ENCODE peak calls at places on chromosomes 4 and X, in seven cellular contexts. One of them, this sample, is unnamed.
A peak's percentile ranks its signal among the peaks of the same experiment; 100 is the strongest.

GRCh38 chr4:94519019-94519418 is 67.3 kb downstream of the PDLIM5 start:
- DNase-seq in activated CD4-positive, alpha-beta T cell treated with anti-CD3 and anti-CD28 coated beads, Interleukin-2, amount 50 U/mL, for 24 hours: no peak
- DNase-seq in GM13977: no peak
- DNase-seq in HT1080: no peak
- DNase-seq in uterus: no peak
- DNase-seq in CD8-positive, alpha-beta memory T cell: no peak
- DNase-seq in activated CD8-positive, alpha-beta memory T cell treated with anti-CD3 and anti-CD28 coated beads for 48 hours: no peak
- DNase-seq in this sample: no peak

GRCh38 chrX:36898301-36898700 is 109.9 kb upstream of the FAM47C start:
- DNase-seq in GM13977: peak; percentile 5
- DNase-seq in uterus: no peak
- DNase-seq in HT1080: no peak
- DNase-seq in CD8-positive, alpha-beta memory T cell: no peak
- DNase-seq in activated CD4-positive, alpha-beta T cell treated with anti-CD3 and anti-CD28 coated beads, Interleukin-2, amount 50 U/mL, for 24 hours: no peak
- DNase-seq in activated CD8-positive, alpha-beta memory T cell treated with anti-CD3 and anti-CD28 coated beads for 48 hours: no peak
- DNase-seq in this sample: no peak

GRCh38 chr4:107519057-107519456 is 201.0 kb downstream of the PAPSS1 start:
- DNase-seq in activated CD4-positive, alpha-beta T cell treated with anti-CD3 and anti-CD28 coated beads, Interleukin-2, amount 50 U/mL, for 24 hours: no peak
- DNase-seq in CD8-positive, alpha-beta memory T cell: no peak
- DNase-seq in activated CD8-positive, alpha-beta memory T cell treated with anti-CD3 and anti-CD28 coated beads for 48 hours: no peak
- DNase-seq in uterus: no peak
- DNase-seq in HT1080: peak; percentile 13
- DNase-seq in GM13977: no peak
- DNase-seq in this sample: no peak

GRCh38 chrX:120358687-120359086 is 3.2 kb upstream of the ATP1B4 start:
- DNase-seq in uterus: no peak
- DNase-seq in CD8-positive, alpha-beta memory T cell: no peak
- DNase-seq in GM13977: no peak
- DNase-seq in activated CD8-positive, alpha-beta memory T cell treated with anti-CD3 and anti-CD28 coated beads for 48 hours: peak; percentile 7
- DNase-seq in activated CD4-positive, alpha-beta T cell treated with anti-CD3 and anti-CD28 coated beads, Interleukin-2, amount 50 U/mL, for 24 hours: peak; percentile 4
- DNase-seq in HT1080: peak; percentile 68
- DNase-seq in this sample: no peak

GRCh38 chr4:73053076-73053475 is 16.4 kb downstream of the COX18 start:
- DNase-seq in activated CD4-positive, alpha-beta T cell treated with anti-CD3 and anti-CD28 coated beads, Interleukin-2, amount 50 U/mL, for 24 hours: no peak
- DNase-seq in GM13977: no peak
- DNase-seq in CD8-positive, alpha-beta memory T cell: no peak
- DNase-seq in uterus: no peak
- DNase-seq in activated CD8-positive, alpha-beta memory T cell treated with anti-CD3 and anti-CD28 coated beads for 48 hours: no peak
- DNase-seq in HT1080: no peak
- DNase-seq in this sample: no peak

GRCh38 chr4:52997132-52997416 is 135.0 kb downstream of the RASL11B start:
- DNase-seq in uterus: no peak
- DNase-seq in activated CD4-positive, alpha-beta T cell treated with anti-CD3 and anti-CD28 coated beads, Interleukin-2, amount 50 U/mL, for 24 hours: no peak
- DNase-seq in HT1080: no peak
- DNase-seq in CD8-positive, alpha-beta memory T cell: no peak
- DNase-seq in GM13977: no peak
- DNase-seq in activated CD8-positive, alpha-beta memory T cell treated with anti-CD3 and anti-CD28 coated beads for 48 hours: no peak
- DNase-seq in this sample: no peak

GRCh38 chrX:13533726-13534125 is 35.7 kb upstream of the EGFL6 start:
- DNase-seq in CD8-positive, alpha-beta memory T cell: no peak
- DNase-seq in activated CD4-positive, alpha-beta T cell treated with anti-CD3 and anti-CD28 coated beads, Interleukin-2, amount 50 U/mL, for 24 hours: no peak
- DNase-seq in GM13977: no peak
- DNase-seq in uterus: no peak
- DNase-seq in HT1080: peak; percentile 67
- DNase-seq in activated CD8-positive, alpha-beta memory T cell treated with anti-CD3 and anti-CD28 coated beads for 48 hours: no peak
- DNase-seq in this sample: no peak

GRCh38 chr4:155220025-155220424 is 11.6 kb downstream of the NPY2R start:
- DNase-seq in HT1080: no peak
- DNase-seq in uterus: no peak
- DNase-seq in GM13977: no peak
- DNase-seq in activated CD8-positive, alpha-beta memory T cell treated with anti-CD3 and anti-CD28 coated beads for 48 hours: no peak
- DNase-seq in CD8-positive, alpha-beta memory T cell: no peak
- DNase-seq in activated CD4-positive, alpha-beta T cell treated with anti-CD3 and anti-CD28 coated beads, Interleukin-2, amount 50 U/mL, for 24 hours: no peak
- DNase-seq in this sample: no peak

GRCh38 chr4:46975841-46976551 is 17.4 kb downstream of the GABRA4 start:
- DNase-seq in HT1080: no peak
- DNase-seq in uterus: no peak
- DNase-seq in activated CD8-positive, alpha-beta memory T cell treated with anti-CD3 and anti-CD28 coated beads for 48 hours: no peak
- DNase-seq in activated CD4-positive, alpha-beta T cell treated with anti-CD3 and anti-CD28 coated beads, Interleukin-2, amount 50 U/mL, for 24 hours: no peak
- DNase-seq in CD8-positive, alpha-beta memory T cell: no peak
- DNase-seq in GM13977: no peak
- DNase-seq in this sample: no peak

GRCh38 chr4:20778896-20779295 is 78.6 kb downstream of the PACRGL start:
- DNase-seq in uterus: no peak
- DNase-seq in HT1080: peak; percentile 2
- DNase-seq in CD8-positive, alpha-beta memory T cell: no peak
- DNase-seq in GM13977: no peak
- DNase-seq in activated CD4-positive, alpha-beta T cell treated with anti-CD3 and anti-CD28 coated beads, Interleukin-2, amount 50 U/mL, for 24 hours: no peak
- DNase-seq in activated CD8-positive, alpha-beta memory T cell treated with anti-CD3 and anti-CD28 coated beads for 48 hours: no peak
- DNase-seq in this sample: no peak

GRCh38 chr4:144872508-144873293 is 225.3 kb downstream of the ANAPC10 start:
- DNase-seq in activated CD4-positive, alpha-beta T cell treated with anti-CD3 and anti-CD28 coated beads, Interleukin-2, amount 50 U/mL, for 24 hours: no peak
- DNase-seq in uterus: no peak
- DNase-seq in HT1080: no peak
- DNase-seq in GM13977: no peak
- DNase-seq in activated CD8-positive, alpha-beta memory T cell treated with anti-CD3 and anti-CD28 coated beads for 48 hours: no peak
- DNase-seq in CD8-positive, alpha-beta memory T cell: no peak
- DNase-seq in this sample: no peak

GRCh38 chr4:75037253-75037652 is 104.3 kb downstream of the PARM1 start:
- DNase-seq in GM13977: no peak
- DNase-seq in CD8-positive, alpha-beta memory T cell: no peak
- DNase-seq in HT1080: no peak
- DNase-seq in activated CD8-positive, alpha-beta memory T cell treated with anti-CD3 and anti-CD28 coated beads for 48 hours: no peak
- DNase-seq in uterus: no peak
- DNase-seq in activated CD4-positive, alpha-beta T cell treated with anti-CD3 and anti-CD28 coated beads, Interleukin-2, amount 50 U/mL, for 24 hours: no peak
- DNase-seq in this sample: no peak

GRCh38 chrX:45748443-45748842 is 547.8 kb upstream of the DIPK2B start:
- DNase-seq in uterus: no peak
- DNase-seq in HT1080: peak; percentile 40
- DNase-seq in activated CD8-positive, alpha-beta memory T cell treated with anti-CD3 and anti-CD28 coated beads for 48 hours: no peak
- DNase-seq in CD8-positive, alpha-beta memory T cell: no peak
- DNase-seq in GM13977: no peak
- DNase-seq in activated CD4-positive, alpha-beta T cell treated with anti-CD3 and anti-CD28 coated beads, Interleukin-2, amount 50 U/mL, for 24 hours: no peak
- DNase-seq in this sample: no peak

GRCh38 chrX:45781901-45782553 is 581.4 kb upstream of the DIPK2B start:
- DNase-seq in GM13977: no peak
- DNase-seq in HT1080: peak; percentile 76
- DNase-seq in activated CD8-positive, alpha-beta memory T cell treated with anti-CD3 and anti-CD28 coated beads for 48 hours: no peak
- DNase-seq in uterus: no peak
- DNase-seq in CD8-positive, alpha-beta memory T cell: no peak
- DNase-seq in activated CD4-positive, alpha-beta T cell treated with anti-CD3 and anti-CD28 coated beads, Interleukin-2, amount 50 U/mL, for 24 hours: no peak
- DNase-seq in this sample: no peak

GRCh38 chr4:55435136-55435535 is 39.4 kb downstream of the TMEM165 start:
- DNase-seq in uterus: no peak
- DNase-seq in CD8-positive, alpha-beta memory T cell: no peak
- DNase-seq in activated CD4-positive, alpha-beta T cell treated with anti-CD3 and anti-CD28 coated beads, Interleukin-2, amount 50 U/mL, for 24 hours: no peak
- DNase-seq in HT1080: peak; percentile 6
- DNase-seq in activated CD8-positive, alpha-beta memory T cell treated with anti-CD3 and anti-CD28 coated beads for 48 hours: no peak
- DNase-seq in GM13977: no peak
- DNase-seq in this sample: no peak

GRCh38 chr4:142265536-142265935 is 580.6 kb downstream of the INPP4B start:
- DNase-seq in CD8-positive, alpha-beta memory T cell: no peak
- DNase-seq in activated CD8-positive, alpha-beta memory T cell treated with anti-CD3 and anti-CD28 coated beads for 48 hours: no peak
- DNase-seq in uterus: no peak
- DNase-seq in activated CD4-positive, alpha-beta T cell treated with anti-CD3 and anti-CD28 coated beads, Interleukin-2, amount 50 U/mL, for 24 hours: no peak
- DNase-seq in HT1080: peak; percentile 59
- DNase-seq in GM13977: no peak
- DNase-seq in this sample: no peak

GRCh38 chr4:181140037-181140603 is 1103.1 kb upstream of the TENM3 start:
- DNase-seq in CD8-positive, alpha-beta memory T cell: no peak
- DNase-seq in activated CD8-positive, alpha-beta memory T cell treated with anti-CD3 and anti-CD28 coated beads for 48 hours: no peak
- DNase-seq in GM13977: no peak
- DNase-seq in HT1080: no peak
- DNase-seq in uterus: no peak
- DNase-seq in activated CD4-positive, alpha-beta T cell treated with anti-CD3 and anti-CD28 coated beads, Interleukin-2, amount 50 U/mL, for 24 hours: no peak
- DNase-seq in this sample: no peak

GRCh38 chrX:118199997-118200396 is 83.4 kb upstream of the KLHL13 start:
- DNase-seq in CD8-positive, alpha-beta memory T cell: no peak
- DNase-seq in HT1080: no peak
- DNase-seq in activated CD4-positive, alpha-beta T cell treated with anti-CD3 and anti-CD28 coated beads, Interleukin-2, amount 50 U/mL, for 24 hours: no peak
- DNase-seq in GM13977: no peak
- DNase-seq in uterus: no peak
- DNase-seq in activated CD8-positive, alpha-beta memory T cell treated with anti-CD3 and anti-CD28 coated beads for 48 hours: no peak
- DNase-seq in this sample: no peak

GRCh38 chrX:72086995-72087394 is 44.7 kb downstream of the RTL5 start:
- DNase-seq in HT1080: no peak
- DNase-seq in activated CD4-positive, alpha-beta T cell treated with anti-CD3 and anti-CD28 coated beads, Interleukin-2, amount 50 U/mL, for 24 hours: no peak
- DNase-seq in uterus: no peak
- DNase-seq in GM13977: no peak
- DNase-seq in activated CD8-positive, alpha-beta memory T cell treated with anti-CD3 and anti-CD28 coated beads for 48 hours: no peak
- DNase-seq in CD8-positive, alpha-beta memory T cell: no peak
- DNase-seq in this sample: no peak

GRCh38 chr4:9825049-9825448 is 43.6 kb downstream of the DRD5 start:
- DNase-seq in uterus: no peak
- DNase-seq in HT1080: no peak
- DNase-seq in CD8-positive, alpha-beta memory T cell: no peak
- DNase-seq in activated CD8-positive, alpha-beta memory T cell treated with anti-CD3 and anti-CD28 coated beads for 48 hours: no peak
- DNase-seq in activated CD4-positive, alpha-beta T cell treated with anti-CD3 and anti-CD28 coated beads, Interleukin-2, amount 50 U/mL, for 24 hours: no peak
- DNase-seq in GM13977: no peak
- DNase-seq in this sample: no peak

GRCh38 chr4:168744021-168744420 is 247.2 kb downstream of the PALLD start:
- DNase-seq in activated CD4-positive, alpha-beta T cell treated with anti-CD3 and anti-CD28 coated beads, Interleukin-2, amount 50 U/mL, for 24 hours: no peak
- DNase-seq in GM13977: no peak
- DNase-seq in CD8-positive, alpha-beta memory T cell: no peak
- DNase-seq in uterus: no peak
- DNase-seq in HT1080: peak; percentile 27
- DNase-seq in activated CD8-positive, alpha-beta memory T cell treated with anti-CD3 and anti-CD28 coated beads for 48 hours: no peak
- DNase-seq in this sample: no peak

GRCh38 chr4:145480257-145480656 is 1.4 kb upstream of the SMAD1 start:
- DNase-seq in uterus: no peak
- DNase-seq in CD8-positive, alpha-beta memory T cell: no peak
- DNase-seq in HT1080: no peak
- DNase-seq in GM13977: no peak
- DNase-seq in activated CD4-positive, alpha-beta T cell treated with anti-CD3 and anti-CD28 coated beads, Interleukin-2, amount 50 U/mL, for 24 hours: no peak
- DNase-seq in activated CD8-positive, alpha-beta memory T cell treated with anti-CD3 and anti-CD28 coated beads for 48 hours: no peak
- DNase-seq in this sample: no peak

GRCh38 chr4:76691767-76692689 is 205.9 kb downstream of the SOWAHB start:
- DNase-seq in uterus: no peak
- DNase-seq in activated CD4-positive, alpha-beta T cell treated with anti-CD3 and anti-CD28 coated beads, Interleukin-2, amount 50 U/mL, for 24 hours: no peak
- DNase-seq in activated CD8-positive, alpha-beta memory T cell treated with anti-CD3 and anti-CD28 coated beads for 48 hours: no peak
- DNase-seq in CD8-positive, alpha-beta memory T cell: no peak
- DNase-seq in GM13977: no peak
- DNase-seq in HT1080: no peak
- DNase-seq in this sample: no peak

GRCh38 chrX:27565992-27566391 is 24.2 kb upstream of the DCAF8L2 start:
- DNase-seq in HT1080: no peak
- DNase-seq in activated CD8-positive, alpha-beta memory T cell treated with anti-CD3 and anti-CD28 coated beads for 48 hours: no peak
- DNase-seq in CD8-positive, alpha-beta memory T cell: no peak
- DNase-seq in uterus: no peak
- DNase-seq in activated CD4-positive, alpha-beta T cell treated with anti-CD3 and anti-CD28 coated beads, Interleukin-2, amount 50 U/mL, for 24 hours: no peak
- DNase-seq in GM13977: no peak
- DNase-seq in this sample: no peak

GRCh38 chr4:56907009-56907408 is 691 bp upstream of the REST start:
- DNase-seq in HT1080: no peak
- DNase-seq in uterus: peak; percentile 17
- DNase-seq in GM13977: peak; percentile 31
- DNase-seq in CD8-positive, alpha-beta memory T cell: peak; percentile 6
- DNase-seq in activated CD4-positive, alpha-beta T cell treated with anti-CD3 and anti-CD28 coated beads, Interleukin-2, amount 50 U/mL, for 24 hours: no peak
- DNase-seq in activated CD8-positive, alpha-beta memory T cell treated with anti-CD3 and anti-CD28 coated beads for 48 hours: no peak
- DNase-seq in this sample: no peak

GRCh38 chrX:130081421-130082045 is 28.8 kb downstream of the ELF4 start:
- DNase-seq in CD8-positive, alpha-beta memory T cell: no peak
- DNase-seq in HT1080: no peak
- DNase-seq in GM13977: no peak
- DNase-seq in activated CD8-positive, alpha-beta memory T cell treated with anti-CD3 and anti-CD28 coated beads for 48 hours: no peak
- DNase-seq in uterus: no peak
- DNase-seq in activated CD4-positive, alpha-beta T cell treated with anti-CD3 and anti-CD28 coated beads, Interleukin-2, amount 50 U/mL, for 24 hours: no peak
- DNase-seq in this sample: no peak